ENCODE peak calls at places on chromosomes 5 and 9, in four cellular contexts. W is IMR-90, P is cardiac fibroblast, Z is ovary. T is an unnamed sample.

GRCh38 chr5:180623411-180623834 is 26.0 kb downstream of the FLT4 start:
- DNase-seq in P (no peak), W (no peak), Z (no peak), T (no peak)

GRCh38 chr5:3590967-3591900 is 4.4 kb upstream of the IRX1 start:
- DNase-seq in Z (no peak), P (no peak), W (no peak), T (no peak)

GRCh38 chr9:71675857-71676165 is 92.5 kb downstream of the CEMIP2 start:
- DNase-seq in W (no peak), Z (no peak), P (peak), T (no peak)

GRCh38 chr5:142664634-142665033 is 21.3 kb downstream of the FGF1 start:
- DNase-seq in W (no peak), Z (no peak), P (no peak), T (no peak)

GRCh38 chr9:119004618-119004990 is 364.6 kb downstream of the BRINP1 start:
- DNase-seq in P (peak), W (peak), Z (no peak), T (no peak)

GRCh38 chr5:65482727-65483473 is 1.2 kb upstream of the ADAMTS6 start:
- DNase-seq in W (peak), P (peak), Z (no peak), T (no peak)

GRCh38 chr9:130444565-130445221 is at the start of gene ASS1:
- DNase-seq in P (no peak), Z (peak), W (no peak), T (no peak)

GRCh38 chr5:148976569-148977321 is 86.1 kb downstream of the SH3TC2 start:
- DNase-seq in Z (no peak), W (peak), P (peak), T (no peak)

GRCh38 chr5:54524082-54524481 is 6.5 kb downstream of the SNX18 start:
- DNase-seq in P (no peak), W (no peak), Z (no peak), T (no peak)

GRCh38 chr9:15837079-15837679 is 284.3 kb downstream of the CCDC171 start:
- DNase-seq in Z (no peak), W (peak), P (peak), T (peak)

GRCh38 chr5:89351232-89351631 is 468.2 kb upstream of the MEF2C start:
- DNase-seq in Z (no peak), W (peak), P (peak), T (peak)

GRCh38 chr5:111627862-111628261 is 115.5 kb upstream of the STARD4 start:
- DNase-seq in W (no peak), Z (no peak), P (no peak), T (no peak)

GRCh38 chr9:115786321-115786720 is 367.3 kb upstream of the PAPPA start:
- DNase-seq in P (peak), Z (no peak), W (peak), T (no peak)

GRCh38 chr9:36008774-36009300 is 27.9 kb upstream of the RECK start:
- DNase-seq in Z (peak), W (peak), P (peak), T (no peak)

GRCh38 chr9:114249424-114250234 is 73.3 kb upstream of the ORM1 start:
- DNase-seq in W (no peak), P (no peak), Z (no peak), T (no peak)

GRCh38 chr5:67636091-67636490 is 439.5 kb upstream of the CD180 start:
- DNase-seq in Z (peak), W (no peak), P (peak), T (no peak)

GRCh38 chr9:116550728-116551436 is 136.2 kb upstream of the TRIM32 start:
- DNase-seq in P (peak), W (peak), Z (no peak), T (no peak)

GRCh38 chr5:68542207-68542606 is 326.7 kb downstream of the PIK3R1 start:
- DNase-seq in P (no peak), W (peak), Z (no peak), T (no peak)

GRCh38 chr5:1175801-1176472 is 25.5 kb upstream of the SLC6A19 start:
- DNase-seq in W (no peak), Z (no peak), P (no peak), T (no peak)

GRCh38 chr5:137741718-137742117 is 5.8 kb upstream of the KLHL3 start:
- DNase-seq in P (no peak), W (no peak), Z (no peak), T (no peak)

GRCh38 chr9:4654538-4654937 is 7.6 kb upstream of the PLPP6 start:
- DNase-seq in P (no peak), Z (no peak), W (no peak), T (no peak)

GRCh38 chr9:132877818-132878694 is at the start of gene AK8:
- DNase-seq in P (peak), Z (peak), W (peak), T (peak)

GRCh38 chr9:1100192-1100591 is 50.0 kb downstream of the DMRT2 start:
- DNase-seq in W (no peak), Z (no peak), P (no peak), T (no peak)

GRCh38 chr9:1102010-1102712 is 52.0 kb downstream of the DMRT2 start:
- DNase-seq in P (no peak), Z (no peak), W (no peak), T (no peak)

GRCh38 chr9:1096155-1096964 is 46.2 kb downstream of the DMRT2 start:
- DNase-seq in P (no peak), W (no peak), Z (no peak), T (no peak)

GRCh38 chr9:1098551-1098950 is 48.4 kb downstream of the DMRT2 start:
- DNase-seq in Z (no peak), P (no peak), W (no peak), T (peak)

DNA sequence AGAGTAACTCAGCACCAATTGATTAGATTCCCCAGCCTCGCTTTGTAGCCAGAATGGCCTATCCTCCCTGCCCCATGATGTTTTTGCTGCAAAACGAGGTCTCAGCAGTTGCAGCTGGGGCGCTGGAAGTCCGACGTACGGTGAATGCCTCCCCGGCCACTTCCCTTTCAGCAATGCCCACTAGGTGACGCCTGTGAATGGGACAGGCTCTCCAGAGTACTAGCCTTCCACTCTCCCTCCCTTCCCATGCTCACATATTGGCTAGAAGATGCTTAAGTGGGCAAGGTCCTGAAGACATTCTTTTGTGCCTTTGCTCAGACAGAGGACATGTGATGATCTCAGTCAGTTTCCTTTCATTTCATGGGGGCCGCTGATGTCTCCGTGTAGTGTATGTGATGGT is 50.8 kb downstream of the DMRT2 start:
- DNase-seq in Z (no peak), W (peak), P (peak), T (peak)
- TF ChIP-seq CTCF in Z (no peak), W (peak), P (peak), T (peak)

DNA sequence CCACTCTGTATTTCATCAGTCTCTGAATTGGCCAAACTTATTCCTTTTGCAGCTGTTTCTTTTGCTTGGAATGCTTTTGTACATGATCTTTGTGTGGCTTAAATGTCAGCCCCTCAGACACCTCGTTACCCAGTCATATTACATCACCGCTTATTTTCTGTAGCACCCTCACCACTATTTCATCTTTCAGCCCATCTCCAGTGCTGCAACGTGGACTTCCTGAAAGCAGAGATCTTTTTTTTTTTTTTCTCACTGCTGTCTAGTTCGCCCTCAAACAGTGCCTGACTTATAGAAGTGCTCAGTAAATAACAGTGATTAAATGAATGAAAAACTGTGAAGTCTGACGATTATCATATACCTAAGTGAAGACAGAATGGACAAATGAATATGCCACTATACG is 835 bp downstream of the SRA1 start:
- DNase-seq in P (peak), W (peak), Z (no peak), T (no peak)
- H3K4me3 ChIP-seq in P (peak), W (peak), Z (peak), T (peak)

GRCh38 chr9:7266911-7267555 is 509.3 kb downstream of the KDM4C start:
- DNase-seq in W (no peak), Z (no peak), P (no peak), T (no peak)
- TF ChIP-seq CTCF in W (no peak), Z (no peak), P (no peak), T (no peak)

GRCh38 chr5:108420182-108420581 is 38.3 kb upstream of the FBXL17 start:
- DNase-seq in W (no peak), Z (no peak), P (no peak), T (no peak)

GRCh38 chr5:108420755-108421154 is 38.9 kb upstream of the FBXL17 start:
- DNase-seq in W (no peak), P (no peak), Z (no peak), T (no peak)

GRCh38 chr5:108418172-108418571 is 36.3 kb upstream of the FBXL17 start:
- DNase-seq in P (no peak), Z (no peak), W (no peak), T (no peak)

GRCh38 chr5:108417166-108417670 is 35.3 kb upstream of the FBXL17 start:
- DNase-seq in Z (no peak), W (no peak), P (no peak), T (no peak)

DNA sequence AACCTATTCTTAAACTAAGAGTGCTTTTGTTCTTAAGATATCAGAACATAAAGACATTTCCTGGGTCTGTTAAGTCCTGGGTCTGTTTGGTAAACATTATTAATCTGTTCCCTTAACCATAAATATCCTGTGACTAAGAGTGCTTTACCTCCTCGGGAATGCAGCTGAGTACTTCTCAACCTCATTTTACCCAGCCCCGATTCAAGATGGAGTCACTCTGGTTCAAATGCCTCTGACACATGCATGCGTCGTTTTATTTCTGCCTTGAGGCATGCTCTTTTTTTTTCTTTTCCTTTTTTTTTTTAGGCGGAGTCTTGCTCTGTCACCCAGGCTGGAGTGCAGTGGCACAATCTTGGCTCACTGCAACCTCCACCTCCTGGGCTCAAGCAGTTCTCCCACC is 39.8 kb upstream of the FBXL17 start:
- DNase-seq in P (peak), W (peak), Z (no peak), T (no peak)
- H3K4me3 ChIP-seq in P (no peak), W (no peak), Z (no peak), T (no peak)

GRCh38 chr9:105625088-105625487 is 37.2 kb upstream of the TAL2 start:
- DNase-seq in Z (no peak), P (no peak), W (no peak), T (no peak)

DNA sequence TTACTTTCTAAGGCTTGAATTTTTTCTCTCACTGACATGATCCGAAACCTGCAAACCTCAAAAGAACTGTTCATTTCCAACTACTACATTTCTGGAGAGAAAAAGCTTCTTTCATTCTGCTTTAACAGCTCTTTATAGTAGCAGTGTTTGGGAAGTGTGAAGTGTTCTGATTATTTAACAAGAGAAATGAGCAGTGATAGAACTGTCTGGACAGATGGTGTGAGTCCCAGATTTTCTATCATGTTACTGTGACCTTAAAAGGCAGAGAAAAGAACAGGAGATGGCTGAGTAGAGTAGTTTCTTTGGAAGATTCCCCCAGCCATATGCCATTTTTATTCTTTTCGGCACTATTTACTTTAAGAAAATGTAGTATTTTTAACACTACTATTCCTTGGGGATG is 41.3 kb upstream of the TAL2 start:
- DNase-seq in W (no peak), Z (no peak), P (no peak), T (no peak)
- TF ChIP-seq CTCF in W (no peak), Z (no peak), P (no peak), T (no peak)

DNA sequence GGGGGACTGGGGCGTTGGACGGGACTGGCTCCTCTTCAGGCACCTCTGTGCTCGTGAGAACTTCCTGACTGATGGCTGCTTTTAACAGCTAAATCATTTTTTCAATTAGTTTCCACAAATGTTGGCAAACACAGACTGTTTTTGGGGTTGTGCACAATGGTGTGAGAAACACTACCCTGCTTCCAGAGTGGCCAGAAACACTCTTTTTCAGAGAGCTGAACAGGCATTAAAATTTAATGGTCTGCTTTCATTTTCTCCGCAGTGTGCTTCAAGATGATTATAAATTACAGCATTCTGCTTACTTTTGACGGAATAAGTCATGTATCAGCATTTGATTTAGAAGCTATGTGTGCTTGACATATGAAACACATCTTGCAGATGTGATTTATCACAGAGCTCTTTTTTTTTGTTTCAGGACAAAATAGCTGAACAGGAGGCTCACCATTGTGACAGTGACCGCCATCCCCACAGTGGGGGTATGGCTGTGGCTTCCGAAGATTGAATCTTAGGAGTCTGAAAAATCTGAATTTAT is 454.5 kb upstream of the ZNF608 start:
- DNase-seq in W (no peak), P (no peak), Z (no peak), T (no peak)
- H3K4me3 ChIP-seq in W (no peak), P (peak), Z (peak), T (peak)

GRCh38 chr5:95406426-95407093 is 15.4 kb downstream of the FAM81B start:
- DNase-seq in W (no peak), P (peak), Z (no peak), T (no peak)

GRCh38 chr5:95399034-95399433 is 7.9 kb downstream of the FAM81B start:
- DNase-seq in W (no peak), P (no peak), Z (no peak), T (no peak)

GRCh38 chr5:95401601-95402000 is 10.4 kb downstream of the FAM81B start:
- DNase-seq in Z (no peak), P (no peak), W (no peak), T (no peak)

GRCh38 chr5:95403996-95404395 is 12.8 kb downstream of the FAM81B start:
- DNase-seq in W (no peak), P (peak), Z (no peak), T (no peak)
- TF ChIP-seq CTCF in W (no peak), P (peak), Z (no peak), T (no peak)

DNA sequence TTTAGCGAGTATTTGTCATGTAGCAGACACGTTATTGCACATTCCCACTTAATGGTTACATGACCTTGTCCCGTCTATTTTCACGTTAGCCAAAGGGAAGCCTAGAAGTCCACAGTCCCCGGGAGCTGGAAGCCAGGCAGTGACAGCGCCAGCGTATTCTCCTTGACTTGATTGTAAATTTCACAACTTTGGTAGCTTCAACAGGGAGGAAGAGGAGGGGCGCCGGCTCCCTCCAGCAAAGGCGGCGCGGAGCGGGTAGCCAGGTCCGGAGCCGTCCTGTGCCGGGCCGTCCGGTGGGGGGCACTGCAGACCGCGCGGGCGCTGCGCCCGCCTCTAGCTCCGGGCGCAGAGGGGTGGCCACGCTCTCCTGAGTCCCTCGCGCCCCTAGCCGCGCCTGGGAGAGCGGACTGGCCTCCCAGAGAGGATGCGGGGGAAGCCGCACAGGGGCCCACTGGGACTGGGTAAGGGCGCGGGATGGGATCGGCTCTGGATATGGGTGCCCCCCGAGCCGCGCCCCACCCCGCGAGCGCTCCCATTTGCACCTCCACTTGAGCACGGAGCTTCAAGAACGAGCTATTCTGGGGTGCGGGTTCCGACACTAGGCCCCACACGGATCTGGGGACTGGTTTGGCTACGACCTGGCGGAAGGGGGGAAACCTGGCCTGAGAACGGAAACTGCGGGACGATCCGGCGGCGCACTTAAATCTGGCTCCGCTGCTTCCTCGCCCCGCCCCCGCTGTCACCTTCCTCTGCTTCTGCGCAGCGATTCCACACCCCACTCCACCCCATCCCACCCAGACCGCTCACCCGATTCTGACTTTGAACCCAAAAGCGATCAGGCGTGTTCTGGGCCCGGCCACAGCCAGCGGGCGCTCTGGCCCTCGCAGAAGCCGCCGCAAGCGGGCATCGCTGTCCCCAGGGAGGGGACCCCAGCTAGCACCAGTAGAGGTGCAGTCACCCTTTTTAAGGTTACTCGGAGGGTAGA is 23.8 kb downstream of the KLF4 start:
- DNase-seq in W (peak), Z (peak), P (peak), T (no peak)
- H3K4me3 ChIP-seq in W (peak), Z (peak), P (peak), T (peak)

T was measured in HFF-Myc.